ENCODE peak calls at places on chromosomes 12 and 14, in nine cellular contexts. G is thoracic aorta, M is neural progenitor cell, I is mammary epithelial cell, V is substantia nigra, W is GM12878, B is stomach, Z is gastrocnemius medialis, Y is IMR-90. D is an unnamed sample.

GRCh38 chr14:29442720-29443119 is 484.9 kb downstream of the PRKD1 start:
- DNase-seq in B (no peak), W (no peak), Y (peak; percentile 79), G (no peak), I (peak; percentile 0), V (no peak), M (no peak), Z (no peak), D (no peak)

GRCh38 chr12:18849761-18850160 is 111.8 kb downstream of the CAPZA3 start:
- DNase-seq in M (no peak), I (no peak), Y (peak; percentile 22), V (no peak), G (no peak), W (no peak), B (no peak), Z (no peak), D (no peak)

GRCh38 chr12:112881602-112882001 is 25.2 kb upstream of the OAS1 start:
- DNase-seq in I (no peak), B (no peak), W (no peak), Y (no peak), G (no peak), V (no peak), M (no peak), Z (no peak), D (no peak)

GRCh38 chr12:103268831-103269514 is 226.8 kb downstream of the C12orf42 start:
- DNase-seq in M (no peak), Z (no peak), W (no peak), Y (no peak), B (no peak), V (no peak), G (no peak), I (no peak), D (no peak)

GRCh38 chr14:101965796-101966718 is 1.7 kb downstream of the DYNC1H1 start:
- DNase-seq in Y (no peak), W (no peak), V (no peak), I (peak; percentile 30), G (no peak), Z (no peak), M (no peak), B (no peak), D (no peak)

GRCh38 chr12:121637231-121637914 is 11.0 kb downstream of the ORAI1 start:
- DNase-seq in B (peak; percentile 40), G (no peak), W (no peak), M (no peak), V (no peak), Z (no peak), Y (no peak), I (no peak), D (no peak)

GRCh38 chr12:108442077-108442476 is 73.0 kb upstream of the FICD start:
- DNase-seq in I (no peak), W (no peak), Y (no peak), G (no peak), M (peak; percentile 63), V (no peak), Z (no peak), B (no peak), D (no peak)

GRCh38 chr12:78671295-78671694 is 193.3 kb upstream of the SYT1 start:
- DNase-seq in Z (no peak), V (no peak), G (no peak), Y (peak; percentile 96), W (no peak), I (peak; percentile 37), B (no peak), M (no peak), D (no peak)

GRCh38 chr12:123889848-123890535 is 82.6 kb downstream of the CCDC92 start:
- DNase-seq in B (no peak), Y (no peak), V (no peak), Z (no peak), W (no peak), I (no peak), M (no peak), G (no peak), D (no peak)

GRCh38 chr14:77025744-77026165 is 2.8 kb downstream of the IRF2BPL start:
- DNase-seq in G (no peak), V (no peak), W (no peak), I (peak; percentile 42), Y (no peak), B (no peak), M (peak; percentile 65), Z (no peak), D (no peak)

GRCh38 chr12:129966086-129966640 is 62.3 kb upstream of the TMEM132D start:
- DNase-seq in B (no peak), W (no peak), Z (no peak), Y (no peak), M (peak; percentile 69), I (no peak), V (no peak), G (no peak), D (no peak)

GRCh38 chr12:88578821-88579518 is 1.3 kb downstream of the KITLG start:
- DNase-seq in W (no peak), I (peak; percentile 52), Z (no peak), B (no peak), M (peak; percentile 64), V (no peak), G (no peak), Y (no peak), D (no peak)

GRCh38 chr12:52924764-52925716 is 20.2 kb upstream of the KRT8 start:
- DNase-seq in M (no peak), B (no peak), V (no peak), Z (no peak), W (no peak), I (peak; percentile 65), Y (peak; percentile 93), G (no peak), D (no peak)

GRCh38 chr12:32535260-32535999 is 136.1 kb downstream of the FGD4 start:
- DNase-seq in V (peak; percentile 52), W (no peak), G (peak; percentile 17), M (peak; percentile 42), B (peak; percentile 88), I (peak; percentile 51), Z (peak; percentile 83), Y (peak; percentile 69), D (peak; percentile 89)

GRCh38 chr12:32533971-32534590 is 134.7 kb downstream of the FGD4 start:
- DNase-seq in I (peak; percentile 73), G (peak; percentile 52), M (peak; percentile 24), V (no peak), Z (peak; percentile 85), Y (peak; percentile 98), B (peak; percentile 69), W (no peak), D (no peak)

GRCh38 chr12:32534698-32535097 is 135.3 kb downstream of the FGD4 start:
- DNase-seq in G (no peak), Y (no peak), B (no peak), I (no peak), M (no peak), W (no peak), Z (no peak), V (no peak), D (no peak)

GRCh38 chr12:32532415-32532814 is 133.1 kb downstream of the FGD4 start:
- DNase-seq in V (no peak), Z (no peak), G (no peak), B (no peak), I (no peak), W (no peak), M (no peak), Y (no peak), D (no peak)

DNA sequence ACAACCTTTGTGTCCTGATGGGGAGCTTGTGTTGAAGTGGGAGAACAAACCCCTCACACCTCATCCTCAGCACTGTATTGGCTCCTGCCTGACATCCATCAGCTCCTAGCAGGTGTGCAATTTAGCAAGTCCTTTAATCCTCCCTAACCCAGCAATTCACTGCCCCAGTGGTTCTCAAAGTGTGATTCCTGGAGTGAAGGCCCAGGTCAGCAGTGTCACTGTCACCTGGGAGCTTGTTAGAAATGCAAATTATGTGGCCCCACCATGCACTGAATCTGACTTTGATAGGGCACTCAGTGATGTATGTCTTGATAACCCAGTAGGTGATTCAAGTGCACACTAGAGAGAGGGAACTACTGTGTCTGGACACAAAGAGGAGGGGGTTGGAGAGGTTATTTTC is 133.6 kb downstream of the FGD4 start:
- DNase-seq in V (no peak), Z (no peak), M (peak; percentile 16), Y (no peak), B (no peak), G (no peak), W (no peak), I (no peak), D (no peak)
- H3K27ac ChIP-seq in V (peak overlapping the region; percentile 19), Z (peak overlapping the region; percentile 71), M (no peak overlapping the region), Y (peak overlapping the region; percentile 27), B (peak overlapping the region; percentile 61), G (peak overlapping the region; percentile 88), W (no peak overlapping the region), I (no peak overlapping the region), D (peak overlapping the region; percentile 85)

DNA sequence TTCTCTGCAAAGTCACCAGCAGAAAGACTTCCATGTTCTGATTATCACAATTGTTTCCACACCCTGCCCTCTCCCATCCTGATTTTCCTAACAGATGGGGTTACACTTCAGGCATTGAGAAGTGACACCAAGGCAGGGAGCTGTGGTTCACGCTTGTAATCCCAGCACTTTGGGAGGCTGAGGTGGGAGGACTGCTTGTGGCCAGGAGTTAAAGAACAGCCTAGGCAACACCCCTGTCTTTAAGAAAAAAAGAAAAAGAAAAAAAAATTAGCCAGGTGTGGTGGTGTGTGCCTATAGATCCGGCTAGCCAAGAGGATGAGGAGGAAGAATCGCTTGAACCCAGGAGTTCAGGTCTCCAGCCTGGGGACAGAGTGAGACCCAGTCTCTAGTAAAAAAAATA is 5.2 kb downstream of the PPP1CC start:
- DNase-seq in Z (no peak), W (no peak), B (no peak), V (no peak), M (no peak), Y (no peak), G (no peak), I (no peak), D (no peak)
- H3K27ac ChIP-seq in Z (no peak overlapping the region), W (no peak overlapping the region), B (no peak overlapping the region), V (no peak overlapping the region), M (no peak overlapping the region), Y (no peak overlapping the region), G (no peak overlapping the region), I (no peak overlapping the region), D (no peak overlapping the region)

DNA sequence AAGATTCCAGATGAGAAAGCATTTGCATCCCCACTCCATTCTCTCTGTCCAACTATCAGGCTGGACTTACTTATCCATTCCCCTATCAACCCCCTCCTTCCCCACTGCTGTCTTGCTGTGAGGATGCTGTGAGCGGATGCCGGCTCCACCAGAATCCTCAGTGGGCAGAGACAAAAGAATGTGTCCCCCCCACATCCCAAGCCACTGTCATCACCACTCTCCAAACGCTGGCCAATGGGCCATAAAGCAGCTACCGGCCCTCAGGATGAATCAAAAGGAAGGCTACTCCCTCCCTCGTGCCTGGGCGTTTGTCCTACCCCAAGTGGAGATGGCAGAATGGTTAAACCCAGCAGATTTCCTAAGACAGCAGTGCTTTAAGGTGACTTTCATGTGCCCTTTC is 172.9 kb upstream of the NTF3 start:
- DNase-seq in V (no peak), I (no peak), B (no peak), Z (no peak), Y (no peak), W (no peak), M (no peak), G (no peak), D (no peak)
- H3K27ac ChIP-seq in V (no peak overlapping the region), I (no peak overlapping the region), B (no peak overlapping the region), Z (no peak overlapping the region), Y (no peak overlapping the region), W (no peak overlapping the region), M (no peak overlapping the region), G (no peak overlapping the region), D (no peak overlapping the region)

DNA sequence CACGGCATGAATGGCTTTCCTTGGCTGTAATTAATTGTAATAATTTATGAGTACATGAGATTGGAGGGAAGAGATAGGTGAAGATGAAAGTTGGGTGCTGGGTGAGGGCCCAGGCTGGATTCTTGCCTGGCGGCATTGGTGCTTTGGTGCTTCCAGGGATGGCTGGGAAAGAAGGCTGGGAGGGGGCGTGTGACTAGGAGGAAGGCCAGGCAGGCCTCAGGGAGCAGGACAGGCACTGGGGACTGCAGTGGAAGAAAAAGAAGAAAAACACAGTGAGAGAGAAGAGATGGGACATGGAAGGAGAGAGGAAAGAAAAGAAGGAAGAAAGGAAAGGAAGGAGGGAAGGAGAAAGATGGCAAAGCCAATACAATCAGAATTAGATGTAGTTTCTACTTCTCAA is 3.7 kb downstream of the HOXC9 start:
- DNase-seq in V (no peak), B (no peak), M (no peak), Z (no peak), W (no peak), G (no peak), Y (no peak), I (no peak), D (no peak)
- H3K27ac ChIP-seq in V (no peak overlapping the region), B (no peak overlapping the region), M (no peak overlapping the region), Z (peak overlapping the region; percentile 94), W (no peak overlapping the region), G (no peak overlapping the region), Y (no peak overlapping the region), I (no peak overlapping the region), D (no peak overlapping the region)

D was measured in ascending aorta.